ENCODE peak calls at places on chromosomes 4 and X, in seven cellular contexts. One of them, this sample, is unnamed. For H3K4me1, the result is how much of the 10 kb centered on the place peaks cover.

GRCh38 chr4:147481577-147482109 is 746 bp downstream of the EDNRA start:
- DNase-seq in esophagus squamous epithelium: no peak
- DNase-seq in neural progenitor cell: peak
- DNase-seq in heart right ventricle: no peak
- DNase-seq in neuronal stem cell: peak
- DNase-seq in upper lobe of right lung: peak
- DNase-seq in left ventricle myocardium inferior: no peak
- DNase-seq in this sample: no peak

GRCh38 chr4:124940387-124940786 is 227.9 kb upstream of the ANKRD50 start:
- DNase-seq in esophagus squamous epithelium: no peak
- DNase-seq in neural progenitor cell: no peak
- DNase-seq in heart right ventricle: peak
- DNase-seq in neuronal stem cell: no peak
- DNase-seq in upper lobe of right lung: no peak
- DNase-seq in left ventricle myocardium inferior: no peak
- DNase-seq in this sample: no peak

GRCh38 chr4:52574036-52574435 is 85.1 kb downstream of the USP46 start:
- DNase-seq in esophagus squamous epithelium: no peak
- DNase-seq in neural progenitor cell: no peak
- DNase-seq in heart right ventricle: no peak
- DNase-seq in neuronal stem cell: no peak
- DNase-seq in upper lobe of right lung: no peak
- DNase-seq in left ventricle myocardium inferior: no peak
- DNase-seq in this sample: no peak

GRCh38 chr4:185479507-185479971 is 8.0 kb upstream of the CCDC110 start:
- DNase-seq in esophagus squamous epithelium: no peak
- DNase-seq in neural progenitor cell: no peak
- DNase-seq in heart right ventricle: no peak
- DNase-seq in neuronal stem cell: no peak
- DNase-seq in upper lobe of right lung: no peak
- DNase-seq in left ventricle myocardium inferior: no peak
- DNase-seq in this sample: no peak

GRCh38 chrX:19839770-19840254 is 47.6 kb downstream of the SH3KBP1 start:
- DNase-seq in esophagus squamous epithelium: no peak
- DNase-seq in neural progenitor cell: no peak
- DNase-seq in heart right ventricle: no peak
- DNase-seq in neuronal stem cell: no peak
- DNase-seq in upper lobe of right lung: no peak
- DNase-seq in left ventricle myocardium inferior: no peak
- DNase-seq in this sample: no peak

GRCh38 chrX:3166670-3167455 is 125.6 kb downstream of the ARSF start:
- DNase-seq in esophagus squamous epithelium: no peak
- DNase-seq in neural progenitor cell: peak
- DNase-seq in heart right ventricle: no peak
- DNase-seq in neuronal stem cell: no peak
- DNase-seq in upper lobe of right lung: no peak
- DNase-seq in left ventricle myocardium inferior: no peak
- DNase-seq in this sample: no peak

GRCh38 chrX:53190363-53190960 is 34.5 kb downstream of the KDM5C start:
- DNase-seq in esophagus squamous epithelium: no peak
- DNase-seq in neural progenitor cell: peak
- DNase-seq in heart right ventricle: no peak
- DNase-seq in neuronal stem cell: no peak
- DNase-seq in upper lobe of right lung: no peak
- DNase-seq in left ventricle myocardium inferior: no peak
- DNase-seq in this sample: no peak

GRCh38 chr4:80231180-80231579 is 33.9 kb downstream of the PRDM8 start:
- DNase-seq in esophagus squamous epithelium: no peak
- DNase-seq in neural progenitor cell: no peak
- DNase-seq in heart right ventricle: no peak
- DNase-seq in neuronal stem cell: no peak
- DNase-seq in upper lobe of right lung: no peak
- DNase-seq in left ventricle myocardium inferior: no peak
- DNase-seq in this sample: no peak

GRCh38 chr4:61149278-61149677 is 50.8 kb upstream of the ADGRL3 start:
- DNase-seq in esophagus squamous epithelium: no peak
- DNase-seq in neural progenitor cell: no peak
- DNase-seq in heart right ventricle: no peak
- DNase-seq in neuronal stem cell: no peak
- DNase-seq in upper lobe of right lung: no peak
- DNase-seq in left ventricle myocardium inferior: no peak
- DNase-seq in this sample: no peak

DNA sequence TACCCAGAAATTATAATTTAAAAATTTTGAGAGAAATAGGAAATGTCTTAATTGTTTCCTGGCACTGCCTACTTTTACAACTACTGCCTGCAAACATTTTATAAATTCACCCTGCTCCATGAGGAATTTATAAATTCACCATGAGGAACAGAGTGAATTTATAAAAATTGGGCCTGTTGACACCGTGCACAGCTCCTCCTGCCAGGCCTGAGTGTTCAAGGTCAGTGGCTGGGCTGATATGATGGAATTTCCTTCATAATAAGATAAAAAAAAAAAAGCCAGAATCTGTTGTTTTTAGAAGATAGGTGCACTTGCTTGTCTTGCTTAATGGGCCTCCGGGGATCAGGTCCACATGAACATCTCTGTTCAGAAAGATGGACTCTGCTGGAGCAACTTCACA is 151.7 kb upstream of the RASGEF1B start:
- DNase-seq in esophagus squamous epithelium: no peak
- DNase-seq in neural progenitor cell: no peak
- DNase-seq in heart right ventricle: no peak
- DNase-seq in neuronal stem cell: no peak
- DNase-seq in upper lobe of right lung: no peak
- DNase-seq in left ventricle myocardium inferior: no peak
- DNase-seq in this sample: no peak
- H3K4me1 ChIP-seq in esophagus squamous epithelium: under half
- H3K4me1 ChIP-seq in neural progenitor cell: under half
- H3K4me1 ChIP-seq in heart right ventricle: under half
- H3K4me1 ChIP-seq in neuronal stem cell: under half
- H3K4me1 ChIP-seq in upper lobe of right lung: under half
- H3K4me1 ChIP-seq in left ventricle myocardium inferior: under half
- H3K4me1 ChIP-seq in this sample: under half

GRCh38 chr4:86089924-86090323 is 269.9 kb downstream of the MAPK10 start:
- DNase-seq in esophagus squamous epithelium: no peak
- DNase-seq in neural progenitor cell: no peak
- DNase-seq in heart right ventricle: no peak
- DNase-seq in neuronal stem cell: no peak
- DNase-seq in upper lobe of right lung: no peak
- DNase-seq in left ventricle myocardium inferior: no peak
- DNase-seq in this sample: no peak

GRCh38 chr4:86096373-86096772 is 263.5 kb downstream of the MAPK10 start:
- DNase-seq in esophagus squamous epithelium: no peak
- DNase-seq in neural progenitor cell: no peak
- DNase-seq in heart right ventricle: no peak
- DNase-seq in neuronal stem cell: no peak
- DNase-seq in upper lobe of right lung: no peak
- DNase-seq in left ventricle myocardium inferior: no peak
- DNase-seq in this sample: no peak

GRCh38 chr4:86091201-86091600 is 268.7 kb downstream of the MAPK10 start:
- DNase-seq in esophagus squamous epithelium: no peak
- DNase-seq in neural progenitor cell: no peak
- DNase-seq in heart right ventricle: no peak
- DNase-seq in neuronal stem cell: no peak
- DNase-seq in upper lobe of right lung: no peak
- DNase-seq in left ventricle myocardium inferior: no peak
- DNase-seq in this sample: no peak

GRCh38 chr4:86089053-86089452 is 270.8 kb downstream of the MAPK10 start:
- DNase-seq in esophagus squamous epithelium: no peak
- DNase-seq in neural progenitor cell: no peak
- DNase-seq in heart right ventricle: no peak
- DNase-seq in neuronal stem cell: no peak
- DNase-seq in upper lobe of right lung: no peak
- DNase-seq in left ventricle myocardium inferior: no peak
- DNase-seq in this sample: no peak

DNA sequence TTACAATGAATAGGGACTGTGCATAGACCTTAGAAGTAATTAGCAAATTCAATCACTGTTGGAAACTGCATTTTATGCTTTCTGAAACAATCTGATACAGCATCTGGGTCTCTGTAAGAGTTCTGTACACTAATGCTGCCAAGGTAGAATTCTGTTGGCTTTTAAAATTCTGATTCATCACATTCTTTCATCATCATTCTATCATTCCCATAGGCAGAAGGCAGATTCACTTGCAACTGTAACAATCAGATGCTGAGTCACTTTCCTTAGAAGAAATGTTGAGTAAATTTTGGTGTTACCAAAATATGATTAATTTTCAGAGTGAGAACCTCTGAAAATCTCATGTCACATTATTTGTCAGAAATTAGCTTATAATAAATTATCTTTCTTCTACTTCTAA is 267.2 kb downstream of the MAPK10 start:
- DNase-seq in esophagus squamous epithelium: no peak
- DNase-seq in neural progenitor cell: no peak
- DNase-seq in heart right ventricle: no peak
- DNase-seq in neuronal stem cell: no peak
- DNase-seq in upper lobe of right lung: no peak
- DNase-seq in left ventricle myocardium inferior: no peak
- DNase-seq in this sample: no peak
- H3K27ac ChIP-seq in esophagus squamous epithelium: no peak
- H3K27ac ChIP-seq in neural progenitor cell: no peak
- H3K27ac ChIP-seq in heart right ventricle: no peak
- H3K27ac ChIP-seq in neuronal stem cell: no peak
- H3K27ac ChIP-seq in upper lobe of right lung: no peak
- H3K27ac ChIP-seq in left ventricle myocardium inferior: no peak
- H3K27ac ChIP-seq in this sample: no peak

GRCh38 chrX:100645106-100645505 is 1.1 kb downstream of the SRPX2 start:
- DNase-seq in esophagus squamous epithelium: no peak
- DNase-seq in neural progenitor cell: no peak
- DNase-seq in heart right ventricle: no peak
- DNase-seq in neuronal stem cell: no peak
- DNase-seq in upper lobe of right lung: no peak
- DNase-seq in left ventricle myocardium inferior: no peak
- DNase-seq in this sample: no peak
- H3K4me3 ChIP-seq in esophagus squamous epithelium: peak
- H3K4me3 ChIP-seq in neural progenitor cell: no peak
- H3K4me3 ChIP-seq in heart right ventricle: peak
- H3K4me3 ChIP-seq in neuronal stem cell: no peak
- H3K4me3 ChIP-seq in upper lobe of right lung: peak
- H3K4me3 ChIP-seq in left ventricle myocardium inferior: peak
- H3K4me3 ChIP-seq in this sample: no peak

DNA sequence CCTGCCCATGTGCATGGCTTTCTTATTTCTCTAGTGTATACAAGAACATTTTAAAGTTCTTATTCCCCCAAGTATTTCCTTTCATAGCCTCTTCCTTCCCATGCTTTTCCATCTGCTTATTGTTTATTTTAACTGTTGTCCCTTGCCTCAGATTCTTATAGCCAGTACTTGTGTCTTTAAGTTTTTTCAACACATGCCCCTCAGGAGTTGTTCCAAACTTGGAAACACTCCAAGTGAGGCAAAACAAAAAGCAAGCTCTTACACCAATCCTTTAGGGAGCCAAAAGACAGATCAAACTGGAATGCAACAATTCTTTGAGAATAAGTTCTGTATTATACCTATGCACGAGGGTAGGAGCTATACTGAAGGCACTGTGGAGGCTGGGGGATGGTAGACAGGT is 222.0 kb upstream of the STK26 start:
- DNase-seq in esophagus squamous epithelium: no peak
- DNase-seq in neural progenitor cell: no peak
- DNase-seq in heart right ventricle: no peak
- DNase-seq in neuronal stem cell: no peak
- DNase-seq in upper lobe of right lung: no peak
- DNase-seq in left ventricle myocardium inferior: no peak
- DNase-seq in this sample: no peak
- H3K4me1 ChIP-seq in esophagus squamous epithelium: under half
- H3K4me1 ChIP-seq in neural progenitor cell: under half
- H3K4me1 ChIP-seq in heart right ventricle: under half
- H3K4me1 ChIP-seq in neuronal stem cell: under half
- H3K4me1 ChIP-seq in upper lobe of right lung: under half
- H3K4me1 ChIP-seq in left ventricle myocardium inferior: under half
- H3K4me1 ChIP-seq in this sample: under half

DNA sequence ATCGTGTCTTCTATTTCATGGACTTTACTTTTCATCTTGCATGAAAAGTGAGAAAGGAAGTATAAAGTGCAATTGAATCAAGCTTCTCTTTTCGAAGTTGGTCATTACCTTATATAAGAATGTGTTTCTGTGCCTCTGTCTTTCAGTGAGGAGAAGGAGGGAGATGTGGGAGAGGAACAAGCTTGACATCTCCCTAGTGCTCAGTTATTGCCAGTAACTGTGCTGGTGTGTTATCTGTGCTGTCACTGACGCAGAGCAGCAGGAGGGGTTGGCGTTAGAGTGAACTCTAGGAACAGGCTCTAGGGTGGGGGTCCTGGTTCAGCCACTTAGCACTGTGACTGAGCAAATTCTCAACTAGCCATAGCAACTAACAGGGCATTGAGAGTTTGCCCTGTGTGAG is 34.0 kb upstream of the TBC1D9 start:
- DNase-seq in esophagus squamous epithelium: no peak
- DNase-seq in neural progenitor cell: no peak
- DNase-seq in heart right ventricle: no peak
- DNase-seq in neuronal stem cell: no peak
- DNase-seq in upper lobe of right lung: no peak
- DNase-seq in left ventricle myocardium inferior: no peak
- DNase-seq in this sample: no peak
- H3K27ac ChIP-seq in esophagus squamous epithelium: peak
- H3K27ac ChIP-seq in neural progenitor cell: no peak
- H3K27ac ChIP-seq in heart right ventricle: no peak
- H3K27ac ChIP-seq in neuronal stem cell: no peak
- H3K27ac ChIP-seq in upper lobe of right lung: peak
- H3K27ac ChIP-seq in left ventricle myocardium inferior: peak
- H3K27ac ChIP-seq in this sample: no peak

GRCh38 chr4:10582059-10582686 is 102.4 kb downstream of the CLNK start:
- DNase-seq in esophagus squamous epithelium: no peak
- DNase-seq in neural progenitor cell: peak
- DNase-seq in heart right ventricle: peak
- DNase-seq in neuronal stem cell: peak
- DNase-seq in upper lobe of right lung: no peak
- DNase-seq in left ventricle myocardium inferior: no peak
- DNase-seq in this sample: no peak

GRCh38 chr4:10581022-10581421 is 103.5 kb downstream of the CLNK start:
- DNase-seq in esophagus squamous epithelium: no peak
- DNase-seq in neural progenitor cell: no peak
- DNase-seq in heart right ventricle: no peak
- DNase-seq in neuronal stem cell: no peak
- DNase-seq in upper lobe of right lung: no peak
- DNase-seq in left ventricle myocardium inferior: no peak
- DNase-seq in this sample: no peak

GRCh38 chr4:10579700-10580099 is 104.9 kb downstream of the CLNK start:
- DNase-seq in esophagus squamous epithelium: no peak
- DNase-seq in neural progenitor cell: no peak
- DNase-seq in heart right ventricle: no peak
- DNase-seq in neuronal stem cell: no peak
- DNase-seq in upper lobe of right lung: no peak
- DNase-seq in left ventricle myocardium inferior: no peak
- DNase-seq in this sample: no peak

GRCh38 chr4:10584042-10584441 is 100.5 kb downstream of the CLNK start:
- DNase-seq in esophagus squamous epithelium: no peak
- DNase-seq in neural progenitor cell: no peak
- DNase-seq in heart right ventricle: peak
- DNase-seq in neuronal stem cell: no peak
- DNase-seq in upper lobe of right lung: no peak
- DNase-seq in left ventricle myocardium inferior: no peak
- DNase-seq in this sample: no peak

DNA sequence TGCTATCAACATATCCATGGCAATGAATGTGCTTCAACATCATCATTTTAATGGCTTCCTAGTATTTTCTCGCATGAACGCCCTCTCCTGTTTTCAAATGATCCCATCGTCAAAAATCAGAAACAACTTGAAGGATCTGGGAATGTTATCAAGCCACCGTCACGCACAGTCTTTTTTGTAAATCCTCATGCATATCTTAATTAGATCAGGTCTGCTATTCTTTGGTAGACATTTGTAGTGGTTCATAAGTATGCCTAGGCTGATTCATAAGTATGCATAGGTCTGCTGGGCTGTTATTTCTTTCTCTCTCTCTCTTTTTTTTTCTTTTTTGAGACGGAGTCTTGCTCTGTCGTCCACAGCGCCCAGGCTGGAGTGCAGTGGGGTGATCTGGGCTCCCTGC is 101.6 kb downstream of the CLNK start:
- DNase-seq in esophagus squamous epithelium: no peak
- DNase-seq in neural progenitor cell: no peak
- DNase-seq in heart right ventricle: no peak
- DNase-seq in neuronal stem cell: no peak
- DNase-seq in upper lobe of right lung: no peak
- DNase-seq in left ventricle myocardium inferior: no peak
- DNase-seq in this sample: no peak
- H3K4me3 ChIP-seq in esophagus squamous epithelium: no peak
- H3K4me3 ChIP-seq in neural progenitor cell: no peak
- H3K4me3 ChIP-seq in heart right ventricle: no peak
- H3K4me3 ChIP-seq in neuronal stem cell: no peak
- H3K4me3 ChIP-seq in upper lobe of right lung: no peak
- H3K4me3 ChIP-seq in left ventricle myocardium inferior: no peak
- H3K4me3 ChIP-seq in this sample: no peak

This sample was measured in effector memory CD4-positive, alpha-beta T cell.